ENCODE peak calls at places on chromosomes 12 and 14, in nine cellular contexts. U is dorsolateral prefrontal cortex; T is stimulated activated effector memory CD8-positive, alpha-beta T cell treated with anti-CD3 and anti-CD28 coated beads, Interleukin-12 subunit alpha, Interleukin-12 subunit beta, amount 100 ng/mL, for 72 hours; Y is NCI-H2081 treated with DMSO at 0.1 percent for 48 hours; C is putamen; S is uterus; E is activated CD4-positive, alpha-beta T cell treated with anti-CD3 and anti-CD28 coated beads, Interleukin-2, amount 10 ng/mL, durations not matched to agents 7 days and 5 days; B is M059J; V is NCI-H774. X is an unnamed sample.

GRCh38 chr14:97602438-97603117 is 805.4 kb downstream of the VRK1 start:
- DNase-seq in U (no peak), C (no peak), Y (no peak), B (no peak), T (peak; percentile 22), S (no peak), V (no peak), E (peak; percentile 84), X (no peak)

GRCh38 chr12:26018926-26019325 is 60.4 kb downstream of the RASSF8 start:
- DNase-seq in V (no peak), E (no peak), S (no peak), C (no peak), Y (no peak), B (no peak), T (no peak), U (no peak), X (no peak)

GRCh38 chr12:116708826-116709756 is 28.8 kb downstream of the SPRING1 start:
- DNase-seq in V (peak; percentile 70), Y (peak; percentile 41), C (peak; percentile 93), E (peak; percentile 57), S (peak; percentile 41), U (peak; percentile 90), B (peak; percentile 65), T (peak; percentile 14), X (peak; percentile 94)

GRCh38 chr12:73308079-73308478 is 1035.9 kb downstream of the TRHDE start:
- DNase-seq in S (no peak), C (no peak), Y (no peak), V (no peak), U (no peak), T (no peak), B (no peak), E (no peak), X (no peak)

GRCh38 chr12:78328524-78328923 is 497.8 kb downstream of the NAV3 start:
- DNase-seq in T (no peak), U (no peak), V (no peak), E (no peak), S (no peak), B (no peak), Y (no peak), C (no peak), X (no peak)

GRCh38 chr12:91111366-91112321 is at the start of gene LUM:
- DNase-seq in Y (no peak), U (no peak), E (no peak), V (no peak), B (peak; percentile 82), C (no peak), T (no peak), S (peak; percentile 41), X (no peak)

GRCh38 chr12:113044516-113044915 is 12.0 kb upstream of the DTX1 start:
- DNase-seq in E (no peak), Y (no peak), B (no peak), C (no peak), U (no peak), V (no peak), S (no peak), T (no peak), X (no peak)

GRCh38 chr12:4037747-4038312 is 164.6 kb upstream of the PARP11 start:
- DNase-seq in C (peak; percentile 25), V (no peak), E (no peak), S (peak; percentile 45), B (peak; percentile 18), Y (no peak), T (no peak), U (no peak), X (no peak)

GRCh38 chr12:57133013-57133569 is 4.8 kb downstream of the LRP1 start:
- DNase-seq in B (no peak), V (no peak), E (no peak), U (no peak), Y (no peak), C (no peak), T (no peak), S (peak; percentile 22), X (no peak)

GRCh38 chr14:29717906-29718305 is 209.7 kb downstream of the PRKD1 start:
- DNase-seq in V (no peak), S (no peak), C (no peak), B (no peak), E (no peak), U (no peak), Y (no peak), T (no peak), X (no peak)

GRCh38 chr14:64137657-64138290 is 156.4 kb downstream of the ESR2 start:
- DNase-seq in E (no peak), T (no peak), S (no peak), C (no peak), B (peak; percentile 3), V (no peak), U (no peak), Y (no peak), X (peak; percentile 17)

GRCh38 chr12:123713398-123714301 is 1.5 kb downstream of the ATP6V0A2 start:
- DNase-seq in Y (no peak), U (no peak), V (no peak), T (no peak), B (no peak), C (no peak), S (no peak), E (peak; percentile 17), X (no peak)

GRCh38 chr14:20438664-20439063 is 2.7 kb upstream of the KLHL33 start:
- DNase-seq in S (no peak), B (no peak), C (no peak), Y (no peak), T (no peak), E (no peak), V (no peak), U (no peak), X (no peak)

GRCh38 chr12:117031843-117032592 is 67.2 kb downstream of the TESC start:
- DNase-seq in C (no peak), V (no peak), S (peak; percentile 5), E (no peak), B (no peak), U (no peak), T (no peak), Y (no peak), X (no peak)

GRCh38 chr12:101968770-101969169 is 91.4 kb downstream of the DRAM1 start:
- DNase-seq in C (no peak), V (no peak), B (peak; percentile 8), E (no peak), S (no peak), Y (no peak), T (no peak), U (no peak), X (no peak)

GRCh38 chr14:96632363-96632758 is 130.2 kb downstream of the PAPOLA start:
- DNase-seq in C (no peak), E (no peak), B (no peak), V (no peak), S (no peak), Y (no peak), T (no peak), U (no peak), X (no peak)